ENCODE peak calls at places on chromosomes 11 and 22, in nine cellular contexts. K is GM12865, J is HFF-Myc, D is brain microvascular endothelial cell, P is transverse colon, R is neural crest cell, H is endothelial cell, M is endodermal cell, X is mesothelial cell of epicardium. A is an unnamed sample.

GRCh38 chr11:94449437-94449836 is 44.2 kb downstream of the MRE11 start:
- DNase-seq in K (no peak), J (no peak), D (peak; percentile 55), P (no peak), R (no peak), H (no peak), M (no peak), X (no peak), A (no peak)

GRCh38 chr11:2752923-2753322 is 53.1 kb upstream of the KCNQ1OT1 start:
- DNase-seq in K (peak; percentile 74), J (no peak), D (no peak), P (peak; percentile 2), R (no peak), H (no peak), M (no peak), X (no peak), A (no peak)

GRCh38 chr11:27237641-27238040 is 125.4 kb downstream of the CCDC34 start:
- DNase-seq in K (no peak), J (no peak), D (no peak), P (peak; percentile 51), R (no peak), H (no peak), M (no peak), X (no peak), A (no peak)

GRCh38 chr22:23835773-23836144 is 3.0 kb downstream of the DERL3 start:
- DNase-seq in K (no peak), J (no peak), D (no peak), P (no peak), R (no peak), H (no peak), M (no peak), X (no peak), A (no peak)

GRCh38 chr11:34050967-34051348 is 573 bp upstream of the CAPRIN1 start:
- DNase-seq in K (no peak), J (no peak), D (no peak), P (no peak), R (no peak), H (no peak), M (no peak), X (no peak), A (no peak)

GRCh38 chr11:62439785-62440602 is 21.2 kb downstream of the SCGB1A1 start:
- DNase-seq in K (no peak), J (no peak), D (no peak), P (no peak), R (no peak), H (no peak), M (peak; percentile 42), X (no peak), A (no peak)

GRCh38 chr22:24247564-24248344 is 2.9 kb upstream of the GGT5 start:
- DNase-seq in K (peak; percentile 56), J (no peak), D (peak; percentile 93), P (peak; percentile 81), R (peak; percentile 80), H (peak; percentile 90), M (peak; percentile 96), X (peak; percentile 68), A (peak; percentile 82)

GRCh38 chr22:47176573-47177333 is 414.3 kb downstream of the TBC1D22A start:
- DNase-seq in K (no peak), J (no peak), D (no peak), P (peak; percentile 1), R (no peak), H (no peak), M (peak; percentile 38), X (peak; percentile 16), A (no peak)

GRCh38 chr11:113693030-113693429 is 13.1 kb downstream of the TMPRSS5 start:
- DNase-seq in K (no peak), J (no peak), D (no peak), P (no peak), R (no peak), H (no peak), M (no peak), X (no peak), A (no peak)

GRCh38 chr11:61538636-61538961 is 30.1 kb downstream of the LRRC10B start:
- DNase-seq in K (no peak), J (no peak), D (no peak), P (no peak), R (no peak), H (no peak), M (no peak), X (no peak), A (no peak)

GRCh38 chr11:73244589-73245240 is 26.6 kb downstream of the P2RY2 start:
- DNase-seq in K (no peak), J (no peak), D (no peak), P (no peak), R (no peak), H (no peak), M (peak; percentile 47), X (no peak), A (no peak)

GRCh38 chr22:27776410-27776958 is 25.1 kb downstream of the MN1 start:
- DNase-seq in K (no peak), J (no peak), D (no peak), P (no peak), R (peak; percentile 22), H (no peak), M (no peak), X (no peak), A (no peak)

GRCh38 chr22:27774200-27774599 is 27.4 kb downstream of the MN1 start:
- DNase-seq in K (no peak), J (no peak), D (no peak), P (no peak), R (no peak), H (no peak), M (no peak), X (no peak), A (no peak)

GRCh38 chr22:27777128-27777527 is 24.4 kb downstream of the MN1 start:
- DNase-seq in K (no peak), J (no peak), D (no peak), P (no peak), R (no peak), H (no peak), M (no peak), X (no peak), A (no peak)

GRCh38 chr22:27775087-27775697 is 26.4 kb downstream of the MN1 start:
- DNase-seq in K (no peak), J (no peak), D (peak; percentile 37), P (no peak), R (no peak), H (no peak), M (no peak), X (no peak), A (no peak)

DNA sequence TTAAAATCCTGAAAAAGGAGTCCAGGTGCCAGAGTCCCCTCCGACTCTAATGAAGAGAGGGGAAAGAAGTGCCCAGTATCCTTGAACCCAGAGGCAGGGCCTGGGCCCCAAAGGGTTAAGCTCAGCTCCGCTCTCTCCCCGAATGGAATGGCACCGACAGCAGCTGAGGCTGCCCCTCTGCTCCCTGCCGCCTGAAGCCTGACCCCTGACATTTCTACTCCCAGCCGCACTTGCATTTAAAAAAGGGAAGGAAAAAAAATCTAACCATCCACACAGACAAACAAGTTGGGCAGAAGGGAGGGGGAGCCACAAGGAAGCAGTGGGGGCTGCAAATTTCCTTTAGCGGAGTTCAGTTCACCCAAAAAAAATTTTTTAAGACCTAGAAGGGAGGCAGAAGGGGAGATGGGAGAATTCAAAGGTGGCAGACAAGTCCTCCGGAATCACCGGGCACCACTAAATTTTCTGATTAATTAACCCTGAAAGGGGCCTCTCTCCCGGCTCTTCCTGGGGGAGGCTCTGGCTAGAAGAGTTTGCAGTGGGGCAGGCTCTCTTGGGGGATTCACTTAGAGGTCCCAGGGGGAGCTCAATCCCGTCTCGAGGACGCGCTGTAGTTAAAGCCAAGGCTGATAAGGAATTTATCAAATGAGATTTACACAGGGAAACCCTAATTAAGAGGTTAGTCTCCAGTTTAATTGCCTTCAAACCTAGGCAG is 25.7 kb downstream of the MN1 start:
- DNase-seq in K (no peak), J (no peak), D (no peak), P (no peak), R (peak; percentile 50), H (no peak), M (peak; percentile 73), X (no peak), A (no peak)
- TF ChIP-seq CTCF in K (no peak), J (no peak), D (no peak), P (no peak), R (no peak), H (no peak), M (no peak), X (no peak), A (no peak)

DNA sequence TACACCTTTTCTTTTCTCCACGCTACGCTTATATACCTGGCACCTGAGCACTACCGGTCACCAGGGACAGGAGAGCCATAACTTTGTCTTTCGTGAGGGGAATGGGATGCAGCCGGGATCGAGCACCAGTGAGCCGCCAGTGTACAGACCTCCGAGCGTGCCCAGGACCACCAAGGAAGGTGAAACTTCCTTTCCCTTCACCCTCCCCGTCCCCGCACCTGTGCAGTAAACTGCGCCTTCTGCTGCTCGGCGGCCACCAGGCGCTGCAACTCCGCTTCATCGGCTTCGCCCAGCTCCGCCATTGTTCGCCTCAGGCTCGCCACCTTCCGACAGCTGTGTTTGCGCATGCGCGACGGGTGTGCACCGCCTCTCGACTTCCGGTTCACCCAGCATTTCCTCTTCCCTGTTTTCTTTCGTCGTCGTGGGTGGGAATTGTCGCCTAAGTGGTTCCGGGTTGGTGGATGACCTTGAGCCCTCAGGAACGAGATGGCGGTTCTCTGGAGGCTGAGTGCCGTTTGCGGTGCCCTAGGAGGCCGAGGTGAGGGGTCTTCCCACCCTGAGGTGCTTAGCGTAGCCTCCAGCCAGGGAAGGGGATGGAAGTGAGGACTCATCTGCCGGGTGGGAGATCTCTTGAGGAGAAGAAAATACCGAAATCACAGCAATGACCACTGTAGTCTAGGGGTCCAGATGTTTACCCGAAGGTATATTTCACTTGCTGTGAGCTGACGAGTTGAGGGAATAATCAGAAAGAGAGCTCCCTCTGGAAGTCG is at the start of the genes SDHD and TIMM8B:
- DNase-seq in K (peak; percentile 98), J (peak; percentile 96), D (peak; percentile 95), P (peak; percentile 96), R (peak; percentile 95), H (peak; percentile 93), M (peak; percentile 98), X (peak; percentile 91), A (peak; percentile 95)
- TF ChIP-seq CTCF in K (peak; percentile 24), J (no peak), D (peak; percentile 67), P (peak; percentile 45), R (peak; percentile 50), H (no peak), M (peak; percentile 55), X (no peak), A (peak; percentile 36)

GRCh38 chr22:50267591-50268390 is 2.4 kb downstream of the MAPK11 start:
- DNase-seq in K (peak; percentile 59), J (no peak), D (no peak), P (peak; percentile 66), R (no peak), H (peak; percentile 66), M (peak; percentile 84), X (no peak), A (no peak)
- TF ChIP-seq CTCF in K (peak; percentile 27), J (peak; percentile 10), D (peak; percentile 52), P (no peak), R (peak; percentile 39), H (no peak), M (peak; percentile 53), X (no peak), A (peak; percentile 28)

DNA sequence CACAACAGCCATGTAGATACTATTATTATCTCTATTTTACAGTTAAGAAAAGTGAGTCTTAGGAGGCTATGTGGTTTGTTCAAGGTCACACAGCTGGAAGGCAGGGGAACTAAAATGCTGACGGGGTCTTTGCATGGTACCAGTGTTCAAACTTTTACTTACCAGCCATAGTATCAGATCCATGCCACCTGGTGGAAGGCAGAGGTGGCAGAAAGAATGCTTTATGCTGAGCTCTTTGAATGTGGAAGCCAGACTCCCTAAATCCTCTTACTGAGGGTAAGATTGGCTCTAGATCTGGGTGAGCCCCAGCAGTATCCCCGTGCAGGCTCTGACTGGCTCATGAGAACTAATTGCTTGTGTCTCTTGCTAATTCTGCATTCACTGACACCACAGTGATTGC is 54.3 kb upstream of the NAV2 start:
- DNase-seq in K (no peak), J (no peak), D (no peak), P (no peak), R (no peak), H (no peak), M (no peak), X (no peak), A (no peak)
- TF ChIP-seq CTCF in K (no peak), J (peak; percentile 20), D (peak; percentile 44), P (no peak), R (no peak), H (no peak), M (peak; percentile 56), X (no peak), A (peak; percentile 10)

A was measured in progenitor cell of endocrine pancreas.